ENCODE peak calls at places on chromosomes 16 and 17, in ten cellular contexts. One of them, this sample, is unnamed.

GRCh38 chr16:54080524-54081008 is 206.0 kb downstream of the IRX3 start:
- DNase-seq in right atrium auricular region: no peak
- DNase-seq in substantia nigra: no peak
- DNase-seq in PC-3: peak; percentile 94
- DNase-seq in CD8-positive, alpha-beta T cell: no peak
- DNase-seq in dorsolateral prefrontal cortex: no peak
- DNase-seq in A549: peak; percentile 31
- DNase-seq in psoas muscle: no peak
- DNase-seq in PC-9: peak; percentile 99
- DNase-seq in prostate gland: peak; percentile 92
- DNase-seq in this sample: peak; percentile 98

GRCh38 chr17:62653831-62654829 is 26.7 kb downstream of the MRC2 start:
- DNase-seq in psoas muscle: peak; percentile 86
- DNase-seq in prostate gland: peak; percentile 19
- DNase-seq in A549: no peak
- DNase-seq in dorsolateral prefrontal cortex: no peak
- DNase-seq in PC-3: no peak
- DNase-seq in PC-9: no peak
- DNase-seq in right atrium auricular region: peak; percentile 77
- DNase-seq in CD8-positive, alpha-beta T cell: no peak
- DNase-seq in substantia nigra: no peak
- DNase-seq in this sample: no peak

GRCh38 chr16:30491744-30492308 is 19.3 kb downstream of the ITGAL start:
- DNase-seq in substantia nigra: no peak
- DNase-seq in PC-9: peak; percentile 90
- DNase-seq in dorsolateral prefrontal cortex: no peak
- DNase-seq in prostate gland: peak; percentile 25
- DNase-seq in right atrium auricular region: no peak
- DNase-seq in A549: peak; percentile 66
- DNase-seq in PC-3: peak; percentile 79
- DNase-seq in CD8-positive, alpha-beta T cell: peak; percentile 50
- DNase-seq in psoas muscle: no peak
- DNase-seq in this sample: peak; percentile 20

GRCh38 chr16:85093705-85094104 is 18.6 kb downstream of the CIBAR2 start:
- DNase-seq in PC-3: no peak
- DNase-seq in prostate gland: no peak
- DNase-seq in right atrium auricular region: no peak
- DNase-seq in dorsolateral prefrontal cortex: no peak
- DNase-seq in substantia nigra: no peak
- DNase-seq in A549: no peak
- DNase-seq in CD8-positive, alpha-beta T cell: no peak
- DNase-seq in PC-9: no peak
- DNase-seq in psoas muscle: no peak
- DNase-seq in this sample: no peak

GRCh38 chr16:3454093-3454492 is 10.6 kb downstream of the NAA60 start:
- DNase-seq in PC-3: peak; percentile 13
- DNase-seq in prostate gland: no peak
- DNase-seq in substantia nigra: no peak
- DNase-seq in right atrium auricular region: no peak
- DNase-seq in psoas muscle: no peak
- DNase-seq in dorsolateral prefrontal cortex: no peak
- DNase-seq in CD8-positive, alpha-beta T cell: no peak
- DNase-seq in PC-9: peak; percentile 58
- DNase-seq in A549: no peak
- DNase-seq in this sample: no peak

GRCh38 chr17:77145635-77146632 is 5.2 kb downstream of the SEC14L1 start:
- DNase-seq in PC-3: peak; percentile 86
- DNase-seq in dorsolateral prefrontal cortex: peak; percentile 57
- DNase-seq in right atrium auricular region: peak; percentile 84
- DNase-seq in substantia nigra: peak; percentile 61
- DNase-seq in CD8-positive, alpha-beta T cell: no peak
- DNase-seq in A549: no peak
- DNase-seq in PC-9: peak; percentile 76
- DNase-seq in psoas muscle: peak; percentile 77
- DNase-seq in prostate gland: peak; percentile 30
- DNase-seq in this sample: no peak

GRCh38 chr17:36550491-36551417 is 6.0 kb downstream of the GGNBP2 start:
- DNase-seq in prostate gland: no peak
- DNase-seq in A549: no peak
- DNase-seq in psoas muscle: no peak
- DNase-seq in PC-3: no peak
- DNase-seq in dorsolateral prefrontal cortex: no peak
- DNase-seq in PC-9: no peak
- DNase-seq in substantia nigra: no peak
- DNase-seq in CD8-positive, alpha-beta T cell: no peak
- DNase-seq in right atrium auricular region: no peak
- DNase-seq in this sample: no peak

GRCh38 chr17:143785-144281 is 6.5 kb downstream of the SCGB1C2 start:
- DNase-seq in A549: peak; percentile 92
- DNase-seq in psoas muscle: peak; percentile 93
- DNase-seq in CD8-positive, alpha-beta T cell: peak; percentile 85
- DNase-seq in dorsolateral prefrontal cortex: peak; percentile 63
- DNase-seq in PC-9: peak; percentile 53
- DNase-seq in right atrium auricular region: peak; percentile 86
- DNase-seq in prostate gland: peak; percentile 70
- DNase-seq in PC-3: peak; percentile 79
- DNase-seq in substantia nigra: peak; percentile 74
- DNase-seq in this sample: no peak

GRCh38 chr16:48334325-48334724 is 50.9 kb downstream of the SIAH1 start:
- DNase-seq in PC-3: no peak
- DNase-seq in psoas muscle: no peak
- DNase-seq in dorsolateral prefrontal cortex: no peak
- DNase-seq in PC-9: no peak
- DNase-seq in substantia nigra: no peak
- DNase-seq in CD8-positive, alpha-beta T cell: no peak
- DNase-seq in A549: no peak
- DNase-seq in prostate gland: no peak
- DNase-seq in right atrium auricular region: no peak
- DNase-seq in this sample: no peak

GRCh38 chr17:32323784-32324590 is 18.0 kb downstream of the C17orf75 start:
- DNase-seq in CD8-positive, alpha-beta T cell: no peak
- DNase-seq in substantia nigra: no peak
- DNase-seq in PC-3: peak; percentile 5
- DNase-seq in dorsolateral prefrontal cortex: no peak
- DNase-seq in right atrium auricular region: no peak
- DNase-seq in psoas muscle: no peak
- DNase-seq in prostate gland: peak; percentile 65
- DNase-seq in PC-9: no peak
- DNase-seq in A549: no peak
- DNase-seq in this sample: peak; percentile 22

GRCh38 chr17:16342979-16343378 is 10.3 kb downstream of the CENPV start:
- DNase-seq in PC-9: no peak
- DNase-seq in PC-3: peak; percentile 13
- DNase-seq in psoas muscle: peak; percentile 75
- DNase-seq in dorsolateral prefrontal cortex: no peak
- DNase-seq in substantia nigra: no peak
- DNase-seq in A549: no peak
- DNase-seq in prostate gland: no peak
- DNase-seq in right atrium auricular region: no peak
- DNase-seq in CD8-positive, alpha-beta T cell: no peak
- DNase-seq in this sample: no peak

GRCh38 chr16:80674884-80675283 is 129.5 kb downstream of the CDYL2 start:
- DNase-seq in psoas muscle: no peak
- DNase-seq in PC-9: no peak
- DNase-seq in CD8-positive, alpha-beta T cell: no peak
- DNase-seq in PC-3: no peak
- DNase-seq in prostate gland: no peak
- DNase-seq in substantia nigra: no peak
- DNase-seq in right atrium auricular region: no peak
- DNase-seq in dorsolateral prefrontal cortex: no peak
- DNase-seq in A549: no peak
- DNase-seq in this sample: no peak
- H3K27ac ChIP-seq in psoas muscle: no peak overlapping the region
- H3K27ac ChIP-seq in PC-9: no peak overlapping the region
- H3K27ac ChIP-seq in CD8-positive, alpha-beta T cell: no peak overlapping the region
- H3K27ac ChIP-seq in PC-3: no peak overlapping the region
- H3K27ac ChIP-seq in prostate gland: no peak overlapping the region
- H3K27ac ChIP-seq in substantia nigra: no peak overlapping the region
- H3K27ac ChIP-seq in right atrium auricular region: no peak overlapping the region
- H3K27ac ChIP-seq in dorsolateral prefrontal cortex: no peak overlapping the region
- H3K27ac ChIP-seq in A549: no peak overlapping the region
- H3K27ac ChIP-seq in this sample: no peak overlapping the region

DNA sequence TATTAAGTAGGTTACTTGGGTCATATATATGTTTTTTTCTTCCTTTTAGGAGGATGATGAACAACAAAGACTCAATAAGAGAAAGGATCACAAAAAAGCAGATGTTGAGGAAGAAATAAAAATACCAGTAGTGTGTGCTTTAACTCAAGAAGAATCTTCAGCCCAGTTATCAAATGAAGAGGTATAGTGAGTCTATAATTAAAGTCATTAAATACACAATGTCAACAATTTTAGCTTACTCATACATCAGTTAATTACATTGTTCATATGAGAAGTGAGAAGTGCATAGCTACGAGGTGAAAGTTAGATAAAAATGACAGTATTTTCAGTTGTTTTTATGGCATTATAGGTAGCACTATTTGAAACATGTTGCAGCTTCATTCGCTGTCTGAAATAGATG is 65.2 kb downstream of the NUP88 start:
- DNase-seq in dorsolateral prefrontal cortex: no peak
- DNase-seq in psoas muscle: no peak
- DNase-seq in A549: no peak
- DNase-seq in PC-9: no peak
- DNase-seq in CD8-positive, alpha-beta T cell: no peak
- DNase-seq in substantia nigra: no peak
- DNase-seq in PC-3: no peak
- DNase-seq in right atrium auricular region: no peak
- DNase-seq in prostate gland: no peak
- DNase-seq in this sample: no peak
- H3K27ac ChIP-seq in dorsolateral prefrontal cortex: no peak overlapping the region
- H3K27ac ChIP-seq in psoas muscle: no peak overlapping the region
- H3K27ac ChIP-seq in A549: no peak overlapping the region
- H3K27ac ChIP-seq in PC-9: no peak overlapping the region
- H3K27ac ChIP-seq in CD8-positive, alpha-beta T cell: no peak overlapping the region
- H3K27ac ChIP-seq in substantia nigra: no peak overlapping the region
- H3K27ac ChIP-seq in PC-3: no peak overlapping the region
- H3K27ac ChIP-seq in right atrium auricular region: no peak overlapping the region
- H3K27ac ChIP-seq in prostate gland: no peak overlapping the region
- H3K27ac ChIP-seq in this sample: no peak overlapping the region

DNA sequence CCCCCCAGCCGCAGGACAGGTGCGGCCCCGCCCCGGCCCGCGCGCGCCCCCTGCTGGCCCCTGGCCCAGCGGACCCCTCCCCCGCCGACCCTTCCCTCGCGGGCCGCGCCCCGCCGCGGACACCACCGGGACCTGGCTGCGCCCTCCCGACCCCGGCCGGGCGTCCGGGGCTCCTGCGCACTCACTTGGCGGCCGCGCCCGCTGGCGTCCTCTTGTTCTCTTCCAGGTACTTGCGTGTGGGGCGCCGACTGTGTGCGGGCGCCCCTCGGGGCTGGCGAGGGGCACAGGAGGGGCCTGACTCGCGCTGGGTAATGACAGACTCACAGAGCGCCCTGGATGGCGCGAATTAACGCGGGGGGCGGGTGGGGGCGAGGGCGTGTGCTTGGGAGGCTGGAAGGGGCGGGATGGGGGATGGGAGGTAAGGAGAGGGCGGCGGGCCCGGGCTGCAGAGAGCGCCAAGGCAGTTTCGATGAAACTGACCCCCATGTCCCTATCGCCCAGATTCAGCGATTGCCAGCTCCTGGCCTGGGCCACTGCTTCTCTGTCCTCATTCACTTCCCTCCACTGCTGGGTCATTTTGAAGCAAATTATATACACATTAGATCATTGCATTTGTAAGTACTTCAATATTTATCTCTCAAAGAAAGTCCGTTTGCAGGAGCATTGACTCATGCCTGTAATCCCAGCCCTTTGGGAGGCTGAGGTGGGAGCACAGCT is 445 bp upstream of the DBNDD1 start:
- DNase-seq in CD8-positive, alpha-beta T cell: peak; percentile 41
- DNase-seq in right atrium auricular region: no peak
- DNase-seq in prostate gland: no peak
- DNase-seq in dorsolateral prefrontal cortex: no peak
- DNase-seq in PC-3: peak; percentile 44
- DNase-seq in PC-9: peak; percentile 66
- DNase-seq in psoas muscle: peak; percentile 69
- DNase-seq in substantia nigra: no peak
- DNase-seq in A549: peak; percentile 58
- DNase-seq in this sample: no peak
- H3K27ac ChIP-seq in CD8-positive, alpha-beta T cell: no peak overlapping the region
- H3K27ac ChIP-seq in right atrium auricular region: no peak overlapping the region
- H3K27ac ChIP-seq in prostate gland: peak overlapping the region; percentile 66
- H3K27ac ChIP-seq in dorsolateral prefrontal cortex: peak overlapping the region; percentile 74
- H3K27ac ChIP-seq in PC-3: peak overlapping the region; percentile 69
- H3K27ac ChIP-seq in PC-9: peak overlapping the region; percentile 87
- H3K27ac ChIP-seq in psoas muscle: peak overlapping the region; percentile 59
- H3K27ac ChIP-seq in substantia nigra: peak overlapping the region; percentile 23
- H3K27ac ChIP-seq in A549: peak overlapping the region; percentile 88
- H3K27ac ChIP-seq in this sample: peak overlapping the region; percentile 69

GRCh38 chr17:44360144-44360533 is 3.5 kb downstream of the FAM171A2 start:
- DNase-seq in right atrium auricular region: no peak
- DNase-seq in prostate gland: no peak
- DNase-seq in CD8-positive, alpha-beta T cell: no peak
- DNase-seq in PC-9: no peak
- DNase-seq in dorsolateral prefrontal cortex: no peak
- DNase-seq in A549: no peak
- DNase-seq in substantia nigra: no peak
- DNase-seq in PC-3: no peak
- DNase-seq in psoas muscle: no peak
- DNase-seq in this sample: no peak
- H3K27ac ChIP-seq in right atrium auricular region: no peak overlapping the region
- H3K27ac ChIP-seq in prostate gland: no peak overlapping the region
- H3K27ac ChIP-seq in CD8-positive, alpha-beta T cell: no peak overlapping the region
- H3K27ac ChIP-seq in PC-9: no peak overlapping the region
- H3K27ac ChIP-seq in dorsolateral prefrontal cortex: no peak overlapping the region
- H3K27ac ChIP-seq in A549: no peak overlapping the region
- H3K27ac ChIP-seq in substantia nigra: no peak overlapping the region
- H3K27ac ChIP-seq in PC-3: no peak overlapping the region
- H3K27ac ChIP-seq in psoas muscle: no peak overlapping the region
- H3K27ac ChIP-seq in this sample: no peak overlapping the region

GRCh38 chr16:10846213-10846998 is 27.8 kb upstream of the TVP23A start:
- DNase-seq in PC-9: no peak
- DNase-seq in prostate gland: no peak
- DNase-seq in A549: no peak
- DNase-seq in PC-3: no peak
- DNase-seq in dorsolateral prefrontal cortex: no peak
- DNase-seq in substantia nigra: no peak
- DNase-seq in right atrium auricular region: no peak
- DNase-seq in CD8-positive, alpha-beta T cell: no peak
- DNase-seq in psoas muscle: no peak
- DNase-seq in this sample: no peak
- H3K27ac ChIP-seq in PC-9: no peak overlapping the region
- H3K27ac ChIP-seq in prostate gland: no peak overlapping the region
- H3K27ac ChIP-seq in A549: no peak overlapping the region
- H3K27ac ChIP-seq in PC-3: no peak overlapping the region
- H3K27ac ChIP-seq in dorsolateral prefrontal cortex: no peak overlapping the region
- H3K27ac ChIP-seq in substantia nigra: no peak overlapping the region
- H3K27ac ChIP-seq in right atrium auricular region: peak overlapping the region; percentile 29
- H3K27ac ChIP-seq in CD8-positive, alpha-beta T cell: no peak overlapping the region
- H3K27ac ChIP-seq in psoas muscle: no peak overlapping the region
- H3K27ac ChIP-seq in this sample: no peak overlapping the region

This sample was measured in epithelial cell of prostate.